ENCODE peak calls at places on chromosome 14, in nine cellular contexts. Z is A549, O is HCT116, G is WTC11, R is HepG2, E is H1, N is SK-N-SH, F is GM12878, Y is K562. V is an unnamed sample.

GRCh38 chr14:54207075-54207474 is 189.7 kb upstream of the CDKN3 start:
- DNase-seq in Z (no peak), O (no peak), G (no peak), R (no peak), E (no peak), N (no peak), F (no peak), Y (no peak), V (no peak)

GRCh38 chr14:42149609-42150261 is 543.1 kb downstream of the LRFN5 start:
- DNase-seq in Z (no peak), O (no peak), G (no peak), R (no peak), E (no peak), N (no peak), F (no peak), Y (no peak), V (no peak)

GRCh38 chr14:24377660-24378059 is 9.7 kb downstream of the NFATC4 start:
- DNase-seq in Z (no peak), O (no peak), G (peak; percentile 29), R (no peak), E (no peak), N (no peak), F (no peak), Y (peak; percentile 73), V (peak; percentile 29)

GRCh38 chr14:100669468-100669867 is 57.2 kb upstream of the DLK1 start:
- DNase-seq in Z (no peak), O (no peak), G (no peak), R (no peak), E (no peak), N (no peak), F (no peak), Y (peak; percentile 62), V (no peak)

GRCh38 chr14:103695331-103696026 is 19.8 kb downstream of the XRCC3 start:
- DNase-seq in Z (no peak), O (no peak), G (no peak), R (no peak), E (no peak), N (peak; percentile 44), F (no peak), Y (no peak), V (no peak)

GRCh38 chr14:101069666-101070362 is 166.3 kb upstream of the RTL1 start:
- DNase-seq in Z (no peak), O (no peak), G (no peak), R (no peak), E (no peak), N (no peak), F (no peak), Y (no peak), V (no peak)

GRCh38 chr14:32047791-32048190 is 29.3 kb upstream of the ARHGAP5 start:
- DNase-seq in Z (no peak), O (no peak), G (no peak), R (no peak), E (no peak), N (no peak), F (no peak), Y (no peak), V (no peak)

GRCh38 chr14:102516531-102517411 is 7.2 kb upstream of the ANKRD9 start:
- DNase-seq in Z (peak; percentile 67), O (no peak), G (peak; percentile 76), R (peak; percentile 44), E (no peak), N (peak; percentile 97), F (no peak), Y (peak; percentile 77), V (peak; percentile 72)

GRCh38 chr14:100842799-100843198 is 16.9 kb downstream of the MEG3 start:
- DNase-seq in Z (no peak), O (no peak), G (no peak), R (no peak), E (no peak), N (no peak), F (no peak), Y (no peak), V (no peak)

GRCh38 chr14:20811994-20812393 is 9.3 kb upstream of the RNASE1 start:
- DNase-seq in Z (no peak), O (no peak), G (no peak), R (no peak), E (no peak), N (no peak), F (no peak), Y (no peak), V (no peak)

GRCh38 chr14:69260979-69261605 is 1.1 kb downstream of the GALNT16 start:
- DNase-seq in Z (peak; percentile 72), O (no peak), G (peak; percentile 73), R (no peak), E (no peak), N (peak; percentile 91), F (no peak), Y (peak; percentile 73), V (no peak)

GRCh38 chr14:71346685-71347084 is 439.4 kb downstream of the PCNX1 start:
- DNase-seq in Z (no peak), O (no peak), G (no peak), R (no peak), E (no peak), N (no peak), F (no peak), Y (no peak), V (no peak)

GRCh38 chr14:74558655-74559054 is 53.4 kb downstream of the LTBP2 start:
- DNase-seq in Z (no peak), O (no peak), G (no peak), R (no peak), E (no peak), N (no peak), F (no peak), Y (no peak), V (no peak)

GRCh38 chr14:96424104-96424989 is 32.4 kb downstream of the AK7 start:
- DNase-seq in Z (peak; percentile 57), O (peak; percentile 57), G (no peak), R (peak; percentile 71), E (no peak), N (peak; percentile 77), F (peak; percentile 45), Y (peak; percentile 33), V (peak; percentile 66)

GRCh38 chr14:56660677-56661389 is 81.2 kb downstream of the TMEM260 start:
- DNase-seq in Z (no peak), O (no peak), G (no peak), R (no peak), E (no peak), N (no peak), F (no peak), Y (no peak), V (no peak)

GRCh38 chr14:100223332-100224171 is 15.4 kb upstream of the YY1 start:
- DNase-seq in Z (no peak), O (no peak), G (no peak), R (peak; percentile 84), E (no peak), N (no peak), F (no peak), Y (no peak), V (no peak)

GRCh38 chr14:56300495-56300894 is 182.3 kb downstream of the PELI2 start:
- DNase-seq in Z (no peak), O (no peak), G (no peak), R (no peak), E (no peak), N (no peak), F (no peak), Y (no peak), V (no peak)

GRCh38 chr14:68775614-68776126 is 17.2 kb downstream of the ZFP36L1 start:
- DNase-seq in Z (no peak), O (no peak), G (no peak), R (no peak), E (no peak), N (no peak), F (no peak), Y (no peak), V (peak; percentile 34)

GRCh38 chr14:68548194-68549056 is 244.4 kb downstream of the ZFP36L1 start:
- DNase-seq in Z (peak; percentile 80), O (peak; percentile 82), G (no peak), R (no peak), E (no peak), N (peak; percentile 46), F (no peak), Y (no peak), V (no peak)

GRCh38 chr14:20657216-20658211 is 16.0 kb upstream of the OR6S1 start:
- DNase-seq in Z (peak; percentile 83), O (peak; percentile 96), G (peak; percentile 90), R (peak; percentile 56), E (peak; percentile 92), N (no peak), F (no peak), Y (peak; percentile 45), V (no peak)

GRCh38 chr14:33848706-33849454 is 102.0 kb downstream of the EGLN3 start:
- DNase-seq in Z (peak; percentile 51), O (peak; percentile 82), G (peak; percentile 90), R (peak; percentile 81), E (peak; percentile 86), N (peak; percentile 50), F (no peak), Y (peak; percentile 38), V (peak; percentile 34)

GRCh38 chr14:75732888-75733287 is 71.8 kb downstream of the TTLL5 start:
- DNase-seq in Z (no peak), O (no peak), G (no peak), R (no peak), E (no peak), N (no peak), F (no peak), Y (peak; percentile 6), V (no peak)
- TF ChIP-seq MAX in Z (no peak), O (no peak), G (no peak), R (no peak), E (no peak), N (no peak), F (no peak), Y (no peak), V (no peak)

GRCh38 chr14:72598328-72598727 is 295.6 kb downstream of the DPF3 start:
- DNase-seq in Z (no peak), O (no peak), G (no peak), R (no peak), E (no peak), N (no peak), F (no peak), Y (no peak), V (no peak)
- TF ChIP-seq MAX in Z (no peak), O (no peak), G (no peak), R (no peak), E (no peak), N (no peak), F (no peak), Y (no peak), V (no peak)

GRCh38 chr14:77682158-77682553 is 25.7 kb downstream of the ALKBH1 start:
- DNase-seq in Z (no peak), O (no peak), G (no peak), R (peak; percentile 27), E (no peak), N (no peak), F (no peak), Y (no peak), V (no peak)

GRCh38 chr14:77681196-77682157 is 26.3 kb downstream of the ALKBH1 start:
- DNase-seq in Z (no peak), O (no peak), G (no peak), R (peak; percentile 60), E (no peak), N (no peak), F (no peak), Y (no peak), V (no peak)
- TF ChIP-seq MAX in Z (no peak), O (no peak), G (no peak), R (no peak), E (no peak), N (no peak), F (no peak), Y (no peak), V (no peak)

DNA sequence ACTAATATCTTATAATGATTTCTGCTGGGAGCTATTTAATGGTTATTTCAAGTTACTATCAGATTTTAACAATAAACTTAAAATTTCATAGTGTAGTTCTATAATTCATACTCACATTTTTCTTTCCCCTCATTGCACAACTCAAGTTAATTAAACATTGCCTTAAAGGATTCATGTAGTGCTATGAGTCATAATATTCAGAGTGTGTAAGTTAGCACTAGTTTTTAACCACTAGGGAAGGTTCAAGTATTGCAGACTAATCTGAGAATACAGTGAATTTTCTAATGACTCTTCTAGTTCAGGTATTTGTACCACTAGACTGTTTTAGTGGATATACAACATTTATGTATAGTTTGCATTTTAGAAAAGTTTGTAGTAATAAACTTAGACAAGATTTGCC is 49.9 kb downstream of the FOXA1 start:
- DNase-seq in Z (no peak), O (no peak), G (no peak), R (no peak), E (no peak), N (no peak), F (no peak), Y (no peak), V (no peak)
- TF ChIP-seq MAX in Z (no peak), O (no peak), G (no peak), R (no peak), E (no peak), N (no peak), F (no peak), Y (no peak), V (no peak)